ENCODE peak calls at places on chromosomes 4 and X, in four cellular contexts. D is WTC11, O is K562, A is HepG2. U is an unnamed sample.

GRCh38 chr4:67401902-67402301 is 143.4 kb downstream of the CENPC start:
- DNase-seq in D (no peak), O (peak), A (no peak), U (no peak)

GRCh38 chr4:94525993-94526740 is 74.4 kb downstream of the PDLIM5 start:
- DNase-seq in D (no peak), O (no peak), A (no peak), U (no peak)

GRCh38 chr4:60579335-60579734 is 620.8 kb upstream of the ADGRL3 start:
- DNase-seq in D (no peak), O (no peak), A (no peak), U (no peak)

GRCh38 chr4:178633263-178633662 is 1191.0 kb upstream of the AGA start:
- DNase-seq in D (no peak), O (no peak), A (no peak), U (no peak)

GRCh38 chr4:174669278-174669677 is 147.0 kb upstream of the HPGD start:
- DNase-seq in D (no peak), O (peak), A (no peak), U (no peak)

GRCh38 chrX:97539970-97540519 is 656.3 kb downstream of the RPA4 start:
- DNase-seq in D (no peak), O (no peak), A (peak), U (no peak)

GRCh38 chrX:27598312-27598711 is 8.2 kb downstream of the DCAF8L2 start:
- DNase-seq in D (no peak), O (peak), A (peak), U (no peak)

GRCh38 chrX:20265726-20266681 is 705 bp downstream of the RPS6KA3 start:
- DNase-seq in D (peak), O (peak), A (no peak), U (peak)

GRCh38 chrX:79325263-79325958 is 41.7 kb downstream of the ITM2A start:
- DNase-seq in D (peak), O (peak), A (no peak), U (no peak)

GRCh38 chr4:14888790-14889189 is 113.5 kb upstream of the CPEB2 start:
- DNase-seq in D (no peak), O (no peak), A (no peak), U (no peak)

GRCh38 chrX:115191490-115192243 is 2.5 kb downstream of the RBMXL3 start:
- DNase-seq in D (no peak), O (no peak), A (no peak), U (no peak)

GRCh38 chr4:183422962-183423653 is 21.3 kb upstream of the CDKN2AIP start:
- DNase-seq in D (no peak), O (no peak), A (no peak), U (no peak)

GRCh38 chr4:84920591-84920990 is 45.9 kb downstream of the WDFY3 start:
- DNase-seq in D (no peak), O (no peak), A (no peak), U (no peak)

GRCh38 chr4:122992111-122992510 is 69.7 kb upstream of the NUDT6 start:
- DNase-seq in D (no peak), O (no peak), A (no peak), U (no peak)

GRCh38 chr4:167274346-167274745 is 40.1 kb upstream of the SPOCK3 start:
- DNase-seq in D (no peak), O (no peak), A (no peak), U (no peak)

GRCh38 chrX:119880552-119881437 is 9.2 kb downstream of the NDUFA1 start:
- DNase-seq in D (no peak), O (peak), A (peak), U (peak)

GRCh38 chrX:119477812-119478232 is 9.6 kb downstream of the SLC25A5 start:
- DNase-seq in D (no peak), O (peak), A (peak), U (no peak)

GRCh38 chr4:78652282-78652876 is 100.8 kb downstream of the ANXA3 start:
- DNase-seq in D (no peak), O (no peak), A (no peak), U (no peak)

GRCh38 chr4:157076578-157076947 is 613 bp downstream of the GLRB start:
- DNase-seq in D (no peak), O (no peak), A (no peak), U (peak)

GRCh38 chr4:70892086-70892769 is 9.9 kb upstream of the MOB1B start:
- DNase-seq in D (no peak), O (peak), A (no peak), U (no peak)

GRCh38 chr4:86845593-86845992 is 3.6 kb downstream of the SLC10A6 start:
- DNase-seq in D (no peak), O (no peak), A (no peak), U (no peak)

GRCh38 chrX:118423558-118423957 is 72.1 kb upstream of the DOCK11 start:
- DNase-seq in D (no peak), O (no peak), A (no peak), U (no peak)

GRCh38 chr4:77268108-77268507 is 111.1 kb downstream of the CCNG2 start:
- DNase-seq in D (no peak), O (no peak), A (no peak), U (no peak)

GRCh38 chrX:129040124-129040523 is 483.2 kb downstream of the SMARCA1 start:
- DNase-seq in D (no peak), O (no peak), A (no peak), U (no peak)

GRCh38 chrX:93673056-93673868 is at the start of gene NAP1L3:
- DNase-seq in D (peak), O (no peak), A (peak), U (peak)

GRCh38 chr4:105061136-105061696 is 85.5 kb upstream of the TET2 start:
- DNase-seq in D (no peak), O (peak), A (peak), U (no peak)

GRCh38 chrX:107485019-107485418 is 35.6 kb downstream of the FRMPD3 start:
- DNase-seq in D (no peak), O (no peak), A (no peak), U (no peak)

GRCh38 chr4:24973471-24974251 is 57.1 kb downstream of the LGI2 start:
- DNase-seq in D (no peak), O (no peak), A (peak), U (no peak)

GRCh38 chr4:150457802-150458201 is 124.1 kb upstream of the MAB21L2 start:
- DNase-seq in D (no peak), O (no peak), A (no peak), U (no peak)

GRCh38 chrX:130171446-130172126 is at the start of gene RAB33A:
- DNase-seq in D (peak), O (no peak), A (no peak), U (peak)

GRCh38 chrX:145825896-145826295 is 8.3 kb downstream of the SLITRK2 start:
- DNase-seq in D (no peak), O (peak), A (no peak), U (no peak)

GRCh38 chr4:17811078-17811603 is 362 bp downstream of the NCAPG start:
- DNase-seq in D (no peak), O (peak), A (no peak), U (no peak)

GRCh38 chrX:108165349-108166111 is 74.0 kb downstream of the ATG4A start:
- DNase-seq in D (peak), O (peak), A (peak), U (peak)

GRCh38 chr4:3521621-3522325 is 10.4 kb downstream of the LRPAP1 start:
- DNase-seq in D (peak), O (no peak), A (no peak), U (no peak)

GRCh38 chr4:37627263-37627662 is 58.9 kb downstream of the RELL1 start:
- DNase-seq in D (no peak), O (no peak), A (no peak), U (no peak)

GRCh38 chr4:41323706-41324105 is 67.0 kb downstream of the UCHL1 start:
- DNase-seq in D (no peak), O (no peak), A (no peak), U (no peak)

GRCh38 chr4:86892639-86892965 is 380 bp upstream of the C4orf36 start:
- DNase-seq in D (no peak), O (no peak), A (no peak), U (no peak)

GRCh38 chr4:185830263-185830994 is 18.4 kb upstream of the SORBS2 start:
- DNase-seq in D (no peak), O (no peak), A (no peak), U (no peak)

GRCh38 chr4:73341454-73341853 is 62.6 kb upstream of the ALB start:
- DNase-seq in D (peak), O (peak), A (peak), U (peak)
- TF ChIP-seq FOXJ3 in D (no peak), O (no peak), A (no peak), U (no peak)

GRCh38 chr4:172996571-172997216 is 171.9 kb upstream of the GALNT7 start:
- DNase-seq in D (no peak), O (peak), A (no peak), U (no peak)
- TF ChIP-seq FOXJ3 in D (no peak), O (no peak), A (no peak), U (no peak)

DNA sequence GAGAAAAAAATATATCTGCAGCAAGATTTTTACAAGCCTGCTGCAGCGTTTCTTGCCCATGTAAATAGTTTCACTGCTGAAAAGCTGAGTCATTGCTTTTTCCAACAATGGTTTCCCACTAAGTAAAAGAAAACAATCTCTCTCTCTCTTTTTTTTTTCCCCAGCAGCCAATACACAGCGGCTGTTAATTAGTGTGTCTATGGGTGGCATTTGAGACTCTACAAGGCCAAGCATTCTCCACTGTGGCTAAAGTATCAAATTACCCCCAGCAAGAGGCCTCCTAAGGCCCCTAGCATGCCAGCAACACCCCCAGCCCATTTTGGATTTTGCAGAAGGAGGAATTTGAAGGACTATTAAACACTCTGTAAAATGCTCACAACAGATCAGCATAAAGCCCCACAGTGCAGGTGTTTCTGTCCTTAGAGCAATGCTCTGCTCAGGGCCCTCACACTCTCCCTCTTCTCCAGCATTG is 837.4 kb downstream of the TRIML1 start:
- DNase-seq in D (peak), O (no peak), A (no peak), U (no peak)
- TF ChIP-seq FOXJ3 in D (no peak), O (no peak), A (no peak), U (no peak)

GRCh38 chrX:51878056-51878455 is 15.4 kb upstream of the MAGED1 start:
- DNase-seq in D (no peak), O (no peak), A (no peak), U (no peak)

GRCh38 chrX:51874123-51874522 is 19.3 kb upstream of the MAGED1 start:
- DNase-seq in D (no peak), O (no peak), A (no peak), U (no peak)

DNA sequence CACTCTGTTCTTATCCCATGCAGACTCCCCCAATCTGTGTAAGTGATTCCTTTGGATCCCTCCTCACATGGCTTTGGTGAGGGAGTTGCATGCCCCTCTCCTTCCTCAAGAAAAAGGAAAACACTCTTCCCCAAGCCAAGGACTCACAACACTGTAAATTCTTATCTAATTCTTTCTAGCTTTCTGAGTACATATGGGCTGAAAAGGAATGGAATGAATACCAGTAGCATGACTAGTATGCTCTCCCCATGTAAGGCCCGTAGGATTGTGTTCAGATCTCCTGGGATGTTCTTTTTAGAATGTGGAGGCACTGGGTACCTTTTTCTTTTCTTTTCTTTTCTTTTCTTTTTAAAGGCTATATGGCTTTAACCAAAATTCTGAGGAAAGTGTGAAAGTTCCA is 17.0 kb upstream of the MAGED1 start:
- DNase-seq in D (no peak), O (no peak), A (no peak), U (no peak)
- TF ChIP-seq FOXJ3 in D (no peak), O (no peak), A (no peak), U (no peak)

DNA sequence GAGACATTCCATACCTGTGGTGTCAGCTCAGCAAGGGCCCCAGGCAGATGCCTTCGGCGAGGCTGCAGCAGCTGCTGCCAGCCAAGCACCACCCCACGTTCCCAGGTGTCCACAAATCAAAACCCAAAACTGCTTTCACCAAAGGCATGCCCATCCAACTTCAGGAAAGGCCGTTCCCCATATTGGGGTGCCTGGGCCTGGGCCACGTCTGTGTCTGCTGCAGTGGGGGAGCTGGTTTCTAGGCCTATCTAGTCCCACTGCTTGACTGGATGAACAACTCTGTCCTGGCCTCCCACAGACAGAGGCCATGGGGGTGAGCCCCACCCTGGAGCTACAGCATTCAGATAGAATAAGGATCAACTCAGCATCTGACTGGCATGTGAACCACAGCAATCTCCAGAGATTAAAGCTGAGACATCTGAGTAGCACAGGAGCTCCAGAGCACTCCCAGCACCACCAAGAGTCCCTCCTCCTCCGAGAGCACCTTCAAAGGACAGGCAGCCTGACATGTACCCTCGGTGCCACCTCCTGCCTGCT is 37.0 kb downstream of the NAT8L start:
- DNase-seq in D (no peak), O (no peak), A (no peak), U (no peak)
- TF ChIP-seq FOXJ3 in D (no peak), O (no peak), A (no peak), U (no peak)

GRCh38 chrX:150736478-150736877 is 43.3 kb downstream of the MTMR1 start:
- DNase-seq in D (no peak), O (no peak), A (no peak), U (no peak)
- TF ChIP-seq FOXJ3 in D (no peak), O (no peak), A (no peak), U (no peak)

DNA sequence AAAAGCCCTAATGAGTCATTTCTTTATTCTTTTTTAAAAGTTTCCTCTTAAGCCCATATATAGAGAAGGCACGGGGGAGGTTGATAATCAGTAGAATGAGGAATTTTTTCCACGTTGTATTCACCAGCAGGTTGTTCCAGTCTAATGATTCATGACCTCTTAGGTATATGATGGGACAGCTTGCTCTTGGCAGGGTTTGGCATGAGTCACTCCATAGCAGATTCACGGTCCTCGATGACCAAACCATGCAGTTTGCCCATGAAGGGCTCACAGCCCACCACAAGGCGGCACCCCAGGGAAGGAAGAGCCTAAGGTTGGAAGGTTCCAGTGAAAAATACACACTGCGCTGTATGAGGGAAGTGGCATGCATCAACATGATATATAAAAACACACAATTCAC is 623.8 kb upstream of the DIPK2B start:
- DNase-seq in D (peak), O (peak), A (peak), U (peak)
- TF ChIP-seq FOXJ3 in D (no peak), O (no peak), A (no peak), U (no peak)